ENCODE peak calls at places on chromosomes 3 and 15, in five cellular contexts. One of them, this sample, is unnamed.

GRCh38 chr3:190384241-190384863 is 3.6 kb upstream of the CLDN16 start:
- DNase-seq in HepG2: peak; percentile 83
- DNase-seq in H1: no peak
- DNase-seq in K562: peak; percentile 1
- DNase-seq in GM12878: peak; percentile 19
- DNase-seq in this sample: no peak

GRCh38 chr3:112980080-112980479 is 5.2 kb upstream of the CD200R1 start:
- DNase-seq in HepG2: peak; percentile 25
- DNase-seq in H1: no peak
- DNase-seq in K562: no peak
- DNase-seq in GM12878: no peak
- DNase-seq in this sample: no peak

GRCh38 chr3:134363381-134363755 is 10.9 kb downstream of the AMOTL2 start:
- DNase-seq in K562: peak; percentile 17
- DNase-seq in H1: no peak
- DNase-seq in HepG2: no peak
- DNase-seq in GM12878: no peak
- DNase-seq in this sample: peak; percentile 42

GRCh38 chr15:101615986-101616848 is 36.0 kb downstream of the TM2D3 start:
- DNase-seq in HepG2: peak; percentile 60
- DNase-seq in H1: peak; percentile 82
- DNase-seq in K562: peak; percentile 84
- DNase-seq in GM12878: no peak
- DNase-seq in this sample: no peak

GRCh38 chr3:107264888-107265287 is 112.4 kb upstream of the CCDC54 start:
- DNase-seq in H1: no peak
- DNase-seq in GM12878: no peak
- DNase-seq in K562: no peak
- DNase-seq in HepG2: no peak
- DNase-seq in this sample: no peak

GRCh38 chr15:58070801-58071418 is 5.4 kb upstream of the ALDH1A2 start:
- DNase-seq in HepG2: peak; percentile 40
- DNase-seq in H1: peak; percentile 75
- DNase-seq in K562: peak; percentile 84
- DNase-seq in GM12878: no peak
- DNase-seq in this sample: peak; percentile 38

GRCh38 chr3:159762981-159763465 is 225.6 kb upstream of the IL12A start:
- DNase-seq in GM12878: no peak
- DNase-seq in H1: peak; percentile 68
- DNase-seq in K562: peak; percentile 2
- DNase-seq in HepG2: no peak
- DNase-seq in this sample: peak; percentile 52

GRCh38 chr3:141020139-141020940 is 30.8 kb upstream of the SPSB4 start:
- DNase-seq in HepG2: no peak
- DNase-seq in GM12878: no peak
- DNase-seq in K562: no peak
- DNase-seq in H1: no peak
- DNase-seq in this sample: no peak

GRCh38 chr3:160583451-160583850 is 18.1 kb upstream of the KPNA4 start:
- DNase-seq in H1: no peak
- DNase-seq in GM12878: no peak
- DNase-seq in HepG2: no peak
- DNase-seq in K562: no peak
- DNase-seq in this sample: no peak

GRCh38 chr15:95603802-95604201 is 726.7 kb upstream of the NR2F2 start:
- DNase-seq in GM12878: no peak
- DNase-seq in HepG2: no peak
- DNase-seq in H1: no peak
- DNase-seq in K562: no peak
- DNase-seq in this sample: no peak

GRCh38 chr3:15102833-15103232 is 3.9 kb upstream of the RBSN start:
- DNase-seq in K562: no peak
- DNase-seq in H1: no peak
- DNase-seq in HepG2: no peak
- DNase-seq in GM12878: no peak
- DNase-seq in this sample: no peak

GRCh38 chr3:103112273-103112672 is 677.5 kb downstream of the ZPLD1 start:
- DNase-seq in GM12878: no peak
- DNase-seq in H1: no peak
- DNase-seq in K562: no peak
- DNase-seq in HepG2: no peak
- DNase-seq in this sample: no peak

GRCh38 chr3:41129731-41130130 is 69.6 kb upstream of the CTNNB1 start:
- DNase-seq in HepG2: no peak
- DNase-seq in K562: no peak
- DNase-seq in H1: no peak
- DNase-seq in GM12878: no peak
- DNase-seq in this sample: no peak

GRCh38 chr3:134640872-134641470 is 9.9 kb downstream of the KY start:
- DNase-seq in GM12878: no peak
- DNase-seq in HepG2: peak; percentile 26
- DNase-seq in H1: peak; percentile 57
- DNase-seq in K562: peak; percentile 18
- DNase-seq in this sample: peak; percentile 64

GRCh38 chr3:191360620-191361019 is 30.3 kb upstream of the UTS2B start:
- DNase-seq in HepG2: no peak
- DNase-seq in K562: no peak
- DNase-seq in H1: no peak
- DNase-seq in GM12878: no peak
- DNase-seq in this sample: no peak

GRCh38 chr15:85480923-85481322 is 100.5 kb downstream of the AKAP13 start:
- DNase-seq in HepG2: no peak
- DNase-seq in H1: no peak
- DNase-seq in GM12878: no peak
- DNase-seq in K562: no peak
- DNase-seq in this sample: no peak

GRCh38 chr3:128555098-128555825 is 62.3 kb upstream of the GATA2 start:
- DNase-seq in GM12878: no peak
- DNase-seq in H1: peak; percentile 66
- DNase-seq in K562: no peak
- DNase-seq in HepG2: no peak
- DNase-seq in this sample: peak; percentile 48

GRCh38 chr3:172562881-172563835 is 39.9 kb upstream of the TNFSF10 start:
- DNase-seq in GM12878: no peak
- DNase-seq in K562: no peak
- DNase-seq in HepG2: peak; percentile 61
- DNase-seq in H1: no peak
- DNase-seq in this sample: no peak

GRCh38 chr15:68333775-68334470 is 56.4 kb downstream of the FEM1B start:
- DNase-seq in GM12878: no peak
- DNase-seq in H1: no peak
- DNase-seq in HepG2: no peak
- DNase-seq in K562: no peak
- DNase-seq in this sample: no peak

GRCh38 chr15:31081568-31082250 is 19.8 kb downstream of the TRPM1 start:
- DNase-seq in HepG2: no peak
- DNase-seq in H1: no peak
- DNase-seq in K562: no peak
- DNase-seq in GM12878: no peak
- DNase-seq in this sample: no peak

GRCh38 chr3:50340404-50341329 is at the start of gene RASSF1:
- DNase-seq in HepG2: no peak
- DNase-seq in H1: peak; percentile 66
- DNase-seq in K562: peak; percentile 77
- DNase-seq in GM12878: no peak
- DNase-seq in this sample: no peak

GRCh38 chr3:196163687-196164493 is 47.3 kb downstream of the ZDHHC19 start:
- DNase-seq in GM12878: no peak
- DNase-seq in H1: no peak
- DNase-seq in K562: no peak
- DNase-seq in HepG2: peak; percentile 57
- DNase-seq in this sample: peak; percentile 58

GRCh38 chr15:94480289-94480834 is 249.0 kb downstream of the MCTP2 start:
- DNase-seq in K562: no peak
- DNase-seq in GM12878: no peak
- DNase-seq in HepG2: no peak
- DNase-seq in H1: no peak
- DNase-seq in this sample: peak; percentile 49

GRCh38 chr3:21573291-21573690 is 177.7 kb downstream of the ZNF385D start:
- DNase-seq in K562: no peak
- DNase-seq in GM12878: no peak
- DNase-seq in H1: no peak
- DNase-seq in HepG2: no peak
- DNase-seq in this sample: no peak

GRCh38 chr3:5054098-5054497 is 68.0 kb upstream of the ARL8B start:
- DNase-seq in H1: no peak
- DNase-seq in HepG2: no peak
- DNase-seq in K562: no peak
- DNase-seq in GM12878: no peak
- DNase-seq in this sample: no peak

GRCh38 chr3:12158387-12159226 is at the start of gene TIMP4:
- DNase-seq in H1: peak; percentile 69
- DNase-seq in K562: no peak
- DNase-seq in HepG2: peak; percentile 46
- DNase-seq in GM12878: no peak
- DNase-seq in this sample: no peak

GRCh38 chr15:72604794-72605193 is 49.7 kb upstream of the GOLGA6B start:
- DNase-seq in HepG2: no peak
- DNase-seq in H1: no peak
- DNase-seq in K562: peak; percentile 21
- DNase-seq in GM12878: no peak
- DNase-seq in this sample: peak; percentile 24

GRCh38 chr15:59116141-59116540 is 11.2 kb downstream of the CCNB2 start:
- DNase-seq in K562: no peak
- DNase-seq in H1: no peak
- DNase-seq in GM12878: no peak
- DNase-seq in HepG2: no peak
- DNase-seq in this sample: no peak

GRCh38 chr3:33401781-33402180 is 38.4 kb downstream of the UBP1 start:
- DNase-seq in HepG2: no peak
- DNase-seq in H1: no peak
- DNase-seq in K562: no peak
- DNase-seq in GM12878: no peak
- DNase-seq in this sample: no peak

GRCh38 chr15:73575636-73576247 is 57.4 kb downstream of the NPTN start:
- DNase-seq in H1: no peak
- DNase-seq in K562: no peak
- DNase-seq in GM12878: no peak
- DNase-seq in HepG2: no peak
- DNase-seq in this sample: no peak

GRCh38 chr3:172357850-172358754 is 90.2 kb downstream of the GHSR start:
- DNase-seq in HepG2: no peak
- DNase-seq in K562: no peak
- DNase-seq in GM12878: no peak
- DNase-seq in H1: no peak
- DNase-seq in this sample: no peak

GRCh38 chr15:23395030-23395692 is 40.6 kb downstream of the GOLGA8S start:
- DNase-seq in HepG2: no peak
- DNase-seq in H1: no peak
- DNase-seq in GM12878: no peak
- DNase-seq in K562: no peak
- DNase-seq in this sample: no peak

GRCh38 chr3:84555629-84556028 is 403.2 kb upstream of the CADM2 start:
- DNase-seq in K562: no peak
- DNase-seq in GM12878: no peak
- DNase-seq in HepG2: no peak
- DNase-seq in H1: no peak
- DNase-seq in this sample: no peak

GRCh38 chr3:146142757-146143156 is 18.2 kb downstream of the PLOD2 start:
- DNase-seq in H1: no peak
- DNase-seq in GM12878: no peak
- DNase-seq in K562: no peak
- DNase-seq in HepG2: no peak
- DNase-seq in this sample: no peak

GRCh38 chr3:146136647-146137046 is 24.3 kb downstream of the PLOD2 start:
- DNase-seq in HepG2: no peak
- DNase-seq in H1: no peak
- DNase-seq in K562: no peak
- DNase-seq in GM12878: no peak
- DNase-seq in this sample: no peak

GRCh38 chr3:146139586-146140110 is 21.3 kb downstream of the PLOD2 start:
- DNase-seq in H1: no peak
- DNase-seq in GM12878: no peak
- DNase-seq in K562: no peak
- DNase-seq in HepG2: no peak
- DNase-seq in this sample: no peak

GRCh38 chr3:146134348-146135117 is 26.5 kb downstream of the PLOD2 start:
- DNase-seq in HepG2: peak; percentile 36
- DNase-seq in GM12878: no peak
- DNase-seq in K562: no peak
- DNase-seq in H1: no peak
- DNase-seq in this sample: no peak

GRCh38 chr3:146138904-146139303 is 22.1 kb downstream of the PLOD2 start:
- DNase-seq in H1: no peak
- DNase-seq in HepG2: no peak
- DNase-seq in GM12878: no peak
- DNase-seq in K562: no peak
- DNase-seq in this sample: no peak
- TF ChIP-seq POLR2AphosphoS5 in H1: no peak
- TF ChIP-seq POLR2AphosphoS5 in HepG2: no peak
- TF ChIP-seq POLR2AphosphoS5 in GM12878: no peak
- TF ChIP-seq POLR2AphosphoS5 in K562: no peak
- TF ChIP-seq POLR2AphosphoS5 in this sample: no peak

DNA sequence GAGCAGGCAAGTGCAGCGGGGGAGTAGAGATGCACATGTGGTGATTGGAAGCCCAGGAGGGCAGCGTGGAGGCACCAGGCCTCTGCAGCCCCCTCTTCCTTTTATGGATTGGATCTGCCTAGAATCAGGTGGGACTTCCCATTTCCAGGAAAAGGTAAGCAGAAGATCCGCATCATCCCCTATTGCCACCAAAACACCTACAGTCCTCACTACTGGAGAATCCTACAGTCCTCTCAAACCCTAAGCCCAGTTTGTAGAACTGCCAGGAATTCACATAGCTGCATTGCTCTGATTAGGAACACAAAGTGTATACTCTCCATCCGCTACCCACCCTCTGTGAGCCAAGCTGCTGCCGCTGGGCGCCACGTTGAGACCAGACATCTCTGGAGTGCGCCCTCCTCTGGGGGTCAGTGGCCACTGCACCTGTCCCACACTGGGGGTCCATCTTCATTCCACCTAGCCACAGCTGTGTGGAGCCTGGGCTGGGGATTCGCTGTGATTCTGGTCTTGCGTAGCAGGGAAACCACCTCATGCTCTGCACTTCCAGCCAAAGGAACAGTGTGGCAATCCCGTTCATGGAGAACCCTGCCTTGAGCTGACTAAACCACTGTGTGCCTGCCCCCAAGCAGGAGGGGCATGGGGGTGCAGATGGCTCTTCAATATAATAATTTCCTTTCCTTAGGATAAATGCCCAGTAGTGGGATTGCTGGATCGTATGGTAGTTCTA is 88.9 kb upstream of the PTX3 start:
- DNase-seq in HepG2: no peak
- DNase-seq in H1: peak; percentile 95
- DNase-seq in GM12878: no peak
- DNase-seq in K562: peak; percentile 51
- DNase-seq in this sample: no peak
- TF ChIP-seq USF2 in HepG2: no peak
- TF ChIP-seq USF2 in H1: no peak
- TF ChIP-seq USF2 in GM12878: no peak
- TF ChIP-seq USF2 in K562: no peak
- TF ChIP-seq USF2 in this sample: no peak

GRCh38 chr3:49165771-49166751 is at the start of gene CCDC71:
- DNase-seq in GM12878: peak; percentile 20
- DNase-seq in HepG2: peak; percentile 43
- DNase-seq in K562: peak; percentile 86
- DNase-seq in H1: peak; percentile 90
- DNase-seq in this sample: peak; percentile 97
- TF ChIP-seq POLR2AphosphoS5 in GM12878: peak; percentile 77
- TF ChIP-seq POLR2AphosphoS5 in HepG2: peak; percentile 64
- TF ChIP-seq POLR2AphosphoS5 in K562: peak; percentile 45
- TF ChIP-seq POLR2AphosphoS5 in H1: no peak
- TF ChIP-seq POLR2AphosphoS5 in this sample: peak; percentile 59

GRCh38 chr3:60609446-60609845 is 641.8 kb downstream of the FHIT start:
- DNase-seq in GM12878: no peak
- DNase-seq in K562: no peak
- DNase-seq in H1: no peak
- DNase-seq in HepG2: no peak
- DNase-seq in this sample: no peak
- TF ChIP-seq USF2 in GM12878: no peak
- TF ChIP-seq USF2 in K562: no peak
- TF ChIP-seq USF2 in H1: no peak
- TF ChIP-seq USF2 in HepG2: no peak
- TF ChIP-seq USF2 in this sample: no peak